ENCODE peak calls at places on chromosomes 5 and 9, in seven cellular contexts. W is nephron progenitor cell, L is cerebellum, N is NCI-H1105, G is T-helper 2 cell, B is adipocyte, K is mesothelial cell of epicardium. J is an unnamed sample.

GRCh38 chr5:14202462-14202861 is 59.3 kb downstream of the TRIO start:
- DNase-seq in W (no peak), L (no peak), N (no peak), G (no peak), B (no peak), K (no peak), J (no peak)

GRCh38 chr5:10660135-10660534 is 96.3 kb downstream of the ANKRD33B start:
- DNase-seq in W (no peak), L (no peak), N (no peak), G (no peak), B (no peak), K (no peak), J (no peak)

GRCh38 chr9:119004618-119004990 is 364.6 kb downstream of the BRINP1 start:
- DNase-seq in W (no peak), L (peak), N (no peak), G (no peak), B (peak), K (no peak), J (peak)

GRCh38 chr9:86708918-86709835 is 238.1 kb downstream of the GAS1 start:
- DNase-seq in W (no peak), L (no peak), N (no peak), G (no peak), B (no peak), K (no peak), J (no peak)

GRCh38 chr9:85713897-85714296 is 27.9 kb downstream of the AGTPBP1 start:
- DNase-seq in W (no peak), L (no peak), N (no peak), G (no peak), B (no peak), K (no peak), J (no peak)

GRCh38 chr9:122426723-122427122 is 51.0 kb downstream of the OR1J1 start:
- DNase-seq in W (no peak), L (no peak), N (no peak), G (no peak), B (no peak), K (no peak), J (no peak)

GRCh38 chr9:69249337-69249736 is 75.3 kb downstream of the TJP2 start:
- DNase-seq in W (no peak), L (no peak), N (no peak), G (no peak), B (no peak), K (no peak), J (no peak)

GRCh38 chr5:72784129-72784528 is 32.3 kb upstream of the TNPO1 start:
- DNase-seq in W (no peak), L (no peak), N (no peak), G (no peak), B (no peak), K (no peak), J (no peak)

GRCh38 chr5:110973510-110973909 is 98.0 kb upstream of the TSLP start:
- DNase-seq in W (no peak), L (no peak), N (no peak), G (no peak), B (no peak), K (no peak), J (no peak)

GRCh38 chr5:94749048-94749447 is 130.6 kb downstream of the SLF1 start:
- DNase-seq in W (no peak), L (no peak), N (no peak), G (peak), B (no peak), K (no peak), J (no peak)

GRCh38 chr5:14240366-14240765 is 97.2 kb downstream of the TRIO start:
- DNase-seq in W (no peak), L (no peak), N (no peak), G (no peak), B (peak), K (no peak), J (no peak)

GRCh38 chr5:179344301-179345178 is 721 bp downstream of the ADAMTS2 start:
- DNase-seq in W (peak), L (no peak), N (no peak), G (no peak), B (peak), K (no peak), J (no peak)

GRCh38 chr5:135600971-135601381 is 22.2 kb upstream of the CXCL14 start:
- DNase-seq in W (no peak), L (no peak), N (no peak), G (no peak), B (no peak), K (no peak), J (no peak)

GRCh38 chr5:9194509-9194908 is 351.4 kb downstream of the SEMA5A start:
- DNase-seq in W (no peak), L (no peak), N (no peak), G (no peak), B (peak), K (no peak), J (no peak)

GRCh38 chr5:125412561-125413535 is 666.4 kb upstream of the ZNF608 start:
- DNase-seq in W (peak), L (peak), N (peak), G (peak), B (peak), K (peak), J (peak)

GRCh38 chr9:120711841-120712538 is 2.3 kb downstream of the MEGF9 start:
- DNase-seq in W (no peak), L (no peak), N (no peak), G (peak), B (no peak), K (no peak), J (no peak)

GRCh38 chr9:14304242-14304641 is 9.7 kb downstream of the NFIB start:
- DNase-seq in W (no peak), L (no peak), N (peak), G (no peak), B (no peak), K (no peak), J (no peak)

GRCh38 chr9:134294228-134295071 is 31.8 kb upstream of the RXRA start:
- DNase-seq in W (peak), L (no peak), N (no peak), G (no peak), B (no peak), K (no peak), J (peak)

GRCh38 chr9:93267681-93268505 is 84.0 kb downstream of the WNK2 start:
- DNase-seq in W (no peak), L (no peak), N (no peak), G (no peak), B (no peak), K (no peak), J (no peak)

GRCh38 chr9:114401344-114401743 is 13.6 kb upstream of the AKNA start:
- DNase-seq in W (no peak), L (no peak), N (no peak), G (no peak), B (no peak), K (no peak), J (no peak)

GRCh38 chr5:176535655-176536131 is 1.5 kb downstream of the RNF44 start:
- DNase-seq in W (no peak), L (no peak), N (no peak), G (peak), B (peak), K (no peak), J (no peak)

GRCh38 chr9:133975511-133975910 is 16.6 kb downstream of the VAV2 start:
- DNase-seq in W (no peak), L (no peak), N (no peak), G (no peak), B (no peak), K (no peak), J (no peak)

GRCh38 chr5:144275329-144275728 is 104.7 kb downstream of the KCTD16 start:
- DNase-seq in W (no peak), L (no peak), N (no peak), G (no peak), B (no peak), K (no peak), J (no peak)

GRCh38 chr5:76326559-76327351 is 76.3 kb upstream of the IQGAP2 start:
- DNase-seq in W (peak), L (no peak), N (no peak), G (no peak), B (no peak), K (no peak), J (no peak)

GRCh38 chr5:6760003-6760402 is 46.8 kb downstream of the TENT4A start:
- DNase-seq in W (no peak), L (no peak), N (no peak), G (no peak), B (no peak), K (no peak), J (peak)

GRCh38 chr5:149999866-150000260 is 591 bp downstream of the TIGD6 start:
- DNase-seq in W (no peak), L (no peak), N (no peak), G (no peak), B (peak), K (no peak), J (no peak)

GRCh38 chr9:137097761-137098462 is 11.1 kb downstream of the MAN1B1 start:
- DNase-seq in W (no peak), L (no peak), N (no peak), G (no peak), B (no peak), K (no peak), J (no peak)

J was measured in psoas muscle.